ENCODE peak calls at places on chromosomes 13 and 19, in eight cellular contexts. One of them, this sample, is unnamed.

GRCh38 chr19:1592755-1593628 is at the start of gene MBD3:
- ATAC-seq in T-helper 17 cell: peak; percentile 85
- ATAC-seq in activated CD8-positive, alpha-beta memory T cell treated with anti-CD3 and anti-CD28 coated beads, Interleukin-2, amount 10 ng/mL, durations not matched to agents 7 days and 5 days: peak; percentile 83
- ATAC-seq in natural killer cell treated with Interleukin-12 subunit alpha and Interleukin-12 subunit beta and Interleukin-15 and Interleukin-18, amount 100 ng/mL, for 72 hours: peak; percentile 94
- ATAC-seq in effector memory CD8-positive, alpha-beta T cell: peak; percentile 73
- ATAC-seq in naive thymus-derived CD4-positive, alpha-beta T cell: peak; percentile 92
- ATAC-seq in sciatic nerve: peak; percentile 97
- ATAC-seq in activated naive CD4-positive, alpha-beta T cell treated with anti-CD3 and anti-CD28 coated beads, Interleukin-2, amount 50 U/mL, for 72 hours: peak; percentile 86
- ATAC-seq in this sample: peak; percentile 96

GRCh38 chr13:20546559-20546958 is 20.4 kb upstream of the IFT88 start:
- ATAC-seq in T-helper 17 cell: peak; percentile 61
- ATAC-seq in activated CD8-positive, alpha-beta memory T cell treated with anti-CD3 and anti-CD28 coated beads, Interleukin-2, amount 10 ng/mL, durations not matched to agents 7 days and 5 days: no peak
- ATAC-seq in natural killer cell treated with Interleukin-12 subunit alpha and Interleukin-12 subunit beta and Interleukin-15 and Interleukin-18, amount 100 ng/mL, for 72 hours: no peak
- ATAC-seq in effector memory CD8-positive, alpha-beta T cell: no peak
- ATAC-seq in naive thymus-derived CD4-positive, alpha-beta T cell: peak; percentile 83
- ATAC-seq in sciatic nerve: peak; percentile 51
- ATAC-seq in activated naive CD4-positive, alpha-beta T cell treated with anti-CD3 and anti-CD28 coated beads, Interleukin-2, amount 50 U/mL, for 72 hours: no peak
- ATAC-seq in this sample: no peak

GRCh38 chr13:30107536-30108136 is 199.7 kb downstream of the KATNAL1 start:
- ATAC-seq in T-helper 17 cell: peak; percentile 39
- ATAC-seq in activated CD8-positive, alpha-beta memory T cell treated with anti-CD3 and anti-CD28 coated beads, Interleukin-2, amount 10 ng/mL, durations not matched to agents 7 days and 5 days: no peak
- ATAC-seq in natural killer cell treated with Interleukin-12 subunit alpha and Interleukin-12 subunit beta and Interleukin-15 and Interleukin-18, amount 100 ng/mL, for 72 hours: no peak
- ATAC-seq in effector memory CD8-positive, alpha-beta T cell: no peak
- ATAC-seq in naive thymus-derived CD4-positive, alpha-beta T cell: peak; percentile 85
- ATAC-seq in sciatic nerve: no peak
- ATAC-seq in activated naive CD4-positive, alpha-beta T cell treated with anti-CD3 and anti-CD28 coated beads, Interleukin-2, amount 50 U/mL, for 72 hours: no peak
- ATAC-seq in this sample: peak; percentile 23

GRCh38 chr13:41915096-41915495 is 45.8 kb downstream of the VWA8 start:
- ATAC-seq in T-helper 17 cell: no peak
- ATAC-seq in activated CD8-positive, alpha-beta memory T cell treated with anti-CD3 and anti-CD28 coated beads, Interleukin-2, amount 10 ng/mL, durations not matched to agents 7 days and 5 days: no peak
- ATAC-seq in natural killer cell treated with Interleukin-12 subunit alpha and Interleukin-12 subunit beta and Interleukin-15 and Interleukin-18, amount 100 ng/mL, for 72 hours: no peak
- ATAC-seq in effector memory CD8-positive, alpha-beta T cell: no peak
- ATAC-seq in naive thymus-derived CD4-positive, alpha-beta T cell: no peak
- ATAC-seq in sciatic nerve: no peak
- ATAC-seq in activated naive CD4-positive, alpha-beta T cell treated with anti-CD3 and anti-CD28 coated beads, Interleukin-2, amount 50 U/mL, for 72 hours: no peak
- ATAC-seq in this sample: no peak

GRCh38 chr13:102038787-102039186 is 363.1 kb downstream of the FGF14 start:
- ATAC-seq in T-helper 17 cell: no peak
- ATAC-seq in activated CD8-positive, alpha-beta memory T cell treated with anti-CD3 and anti-CD28 coated beads, Interleukin-2, amount 10 ng/mL, durations not matched to agents 7 days and 5 days: no peak
- ATAC-seq in natural killer cell treated with Interleukin-12 subunit alpha and Interleukin-12 subunit beta and Interleukin-15 and Interleukin-18, amount 100 ng/mL, for 72 hours: no peak
- ATAC-seq in effector memory CD8-positive, alpha-beta T cell: no peak
- ATAC-seq in naive thymus-derived CD4-positive, alpha-beta T cell: no peak
- ATAC-seq in sciatic nerve: no peak
- ATAC-seq in activated naive CD4-positive, alpha-beta T cell treated with anti-CD3 and anti-CD28 coated beads, Interleukin-2, amount 50 U/mL, for 72 hours: no peak
- ATAC-seq in this sample: no peak

GRCh38 chr13:19665427-19665859 is 32.0 kb downstream of the MPHOSPH8 start:
- ATAC-seq in T-helper 17 cell: no peak
- ATAC-seq in activated CD8-positive, alpha-beta memory T cell treated with anti-CD3 and anti-CD28 coated beads, Interleukin-2, amount 10 ng/mL, durations not matched to agents 7 days and 5 days: no peak
- ATAC-seq in natural killer cell treated with Interleukin-12 subunit alpha and Interleukin-12 subunit beta and Interleukin-15 and Interleukin-18, amount 100 ng/mL, for 72 hours: peak; percentile 46
- ATAC-seq in effector memory CD8-positive, alpha-beta T cell: no peak
- ATAC-seq in naive thymus-derived CD4-positive, alpha-beta T cell: no peak
- ATAC-seq in sciatic nerve: peak; percentile 22
- ATAC-seq in activated naive CD4-positive, alpha-beta T cell treated with anti-CD3 and anti-CD28 coated beads, Interleukin-2, amount 50 U/mL, for 72 hours: no peak
- ATAC-seq in this sample: no peak

GRCh38 chr13:32045963-32046785 is 14.6 kb downstream of the FRY start:
- ATAC-seq in T-helper 17 cell: peak; percentile 60
- ATAC-seq in activated CD8-positive, alpha-beta memory T cell treated with anti-CD3 and anti-CD28 coated beads, Interleukin-2, amount 10 ng/mL, durations not matched to agents 7 days and 5 days: no peak
- ATAC-seq in natural killer cell treated with Interleukin-12 subunit alpha and Interleukin-12 subunit beta and Interleukin-15 and Interleukin-18, amount 100 ng/mL, for 72 hours: no peak
- ATAC-seq in effector memory CD8-positive, alpha-beta T cell: peak; percentile 40
- ATAC-seq in naive thymus-derived CD4-positive, alpha-beta T cell: peak; percentile 65
- ATAC-seq in sciatic nerve: peak; percentile 87
- ATAC-seq in activated naive CD4-positive, alpha-beta T cell treated with anti-CD3 and anti-CD28 coated beads, Interleukin-2, amount 50 U/mL, for 72 hours: peak; percentile 63
- ATAC-seq in this sample: peak; percentile 20

GRCh38 chr19:18290250-18291018 is 9.0 kb upstream of the JUND start:
- ATAC-seq in T-helper 17 cell: peak; percentile 66
- ATAC-seq in activated CD8-positive, alpha-beta memory T cell treated with anti-CD3 and anti-CD28 coated beads, Interleukin-2, amount 10 ng/mL, durations not matched to agents 7 days and 5 days: peak; percentile 45
- ATAC-seq in natural killer cell treated with Interleukin-12 subunit alpha and Interleukin-12 subunit beta and Interleukin-15 and Interleukin-18, amount 100 ng/mL, for 72 hours: peak; percentile 87
- ATAC-seq in effector memory CD8-positive, alpha-beta T cell: peak; percentile 65
- ATAC-seq in naive thymus-derived CD4-positive, alpha-beta T cell: peak; percentile 65
- ATAC-seq in sciatic nerve: no peak
- ATAC-seq in activated naive CD4-positive, alpha-beta T cell treated with anti-CD3 and anti-CD28 coated beads, Interleukin-2, amount 50 U/mL, for 72 hours: peak; percentile 75
- ATAC-seq in this sample: no peak

GRCh38 chr13:21402586-21403307 is 56.4 kb downstream of the ZDHHC20 start:
- ATAC-seq in T-helper 17 cell: no peak
- ATAC-seq in activated CD8-positive, alpha-beta memory T cell treated with anti-CD3 and anti-CD28 coated beads, Interleukin-2, amount 10 ng/mL, durations not matched to agents 7 days and 5 days: no peak
- ATAC-seq in natural killer cell treated with Interleukin-12 subunit alpha and Interleukin-12 subunit beta and Interleukin-15 and Interleukin-18, amount 100 ng/mL, for 72 hours: no peak
- ATAC-seq in effector memory CD8-positive, alpha-beta T cell: no peak
- ATAC-seq in naive thymus-derived CD4-positive, alpha-beta T cell: no peak
- ATAC-seq in sciatic nerve: no peak
- ATAC-seq in activated naive CD4-positive, alpha-beta T cell treated with anti-CD3 and anti-CD28 coated beads, Interleukin-2, amount 50 U/mL, for 72 hours: peak; percentile 66
- ATAC-seq in this sample: no peak

GRCh38 chr13:60679131-60679530 is 282.1 kb downstream of the TDRD3 start:
- ATAC-seq in T-helper 17 cell: no peak
- ATAC-seq in activated CD8-positive, alpha-beta memory T cell treated with anti-CD3 and anti-CD28 coated beads, Interleukin-2, amount 10 ng/mL, durations not matched to agents 7 days and 5 days: no peak
- ATAC-seq in natural killer cell treated with Interleukin-12 subunit alpha and Interleukin-12 subunit beta and Interleukin-15 and Interleukin-18, amount 100 ng/mL, for 72 hours: no peak
- ATAC-seq in effector memory CD8-positive, alpha-beta T cell: no peak
- ATAC-seq in naive thymus-derived CD4-positive, alpha-beta T cell: no peak
- ATAC-seq in sciatic nerve: no peak
- ATAC-seq in activated naive CD4-positive, alpha-beta T cell treated with anti-CD3 and anti-CD28 coated beads, Interleukin-2, amount 50 U/mL, for 72 hours: no peak
- ATAC-seq in this sample: no peak

GRCh38 chr13:20980899-20981298 is 78.4 kb upstream of the XPO4 start:
- ATAC-seq in T-helper 17 cell: no peak
- ATAC-seq in activated CD8-positive, alpha-beta memory T cell treated with anti-CD3 and anti-CD28 coated beads, Interleukin-2, amount 10 ng/mL, durations not matched to agents 7 days and 5 days: no peak
- ATAC-seq in natural killer cell treated with Interleukin-12 subunit alpha and Interleukin-12 subunit beta and Interleukin-15 and Interleukin-18, amount 100 ng/mL, for 72 hours: no peak
- ATAC-seq in effector memory CD8-positive, alpha-beta T cell: no peak
- ATAC-seq in naive thymus-derived CD4-positive, alpha-beta T cell: no peak
- ATAC-seq in sciatic nerve: peak; percentile 13
- ATAC-seq in activated naive CD4-positive, alpha-beta T cell treated with anti-CD3 and anti-CD28 coated beads, Interleukin-2, amount 50 U/mL, for 72 hours: no peak
- ATAC-seq in this sample: no peak

GRCh38 chr13:33284916-33285315 is 639 bp downstream of the STARD13 start:
- ATAC-seq in T-helper 17 cell: no peak
- ATAC-seq in activated CD8-positive, alpha-beta memory T cell treated with anti-CD3 and anti-CD28 coated beads, Interleukin-2, amount 10 ng/mL, durations not matched to agents 7 days and 5 days: peak; percentile 16
- ATAC-seq in natural killer cell treated with Interleukin-12 subunit alpha and Interleukin-12 subunit beta and Interleukin-15 and Interleukin-18, amount 100 ng/mL, for 72 hours: no peak
- ATAC-seq in effector memory CD8-positive, alpha-beta T cell: no peak
- ATAC-seq in naive thymus-derived CD4-positive, alpha-beta T cell: peak; percentile 18
- ATAC-seq in sciatic nerve: peak; percentile 25
- ATAC-seq in activated naive CD4-positive, alpha-beta T cell treated with anti-CD3 and anti-CD28 coated beads, Interleukin-2, amount 50 U/mL, for 72 hours: peak; percentile 41
- ATAC-seq in this sample: peak; percentile 25

GRCh38 chr19:39299404-39299803 is 3.2 kb downstream of the IFNL1 start:
- ATAC-seq in T-helper 17 cell: no peak
- ATAC-seq in activated CD8-positive, alpha-beta memory T cell treated with anti-CD3 and anti-CD28 coated beads, Interleukin-2, amount 10 ng/mL, durations not matched to agents 7 days and 5 days: peak; percentile 53
- ATAC-seq in natural killer cell treated with Interleukin-12 subunit alpha and Interleukin-12 subunit beta and Interleukin-15 and Interleukin-18, amount 100 ng/mL, for 72 hours: peak; percentile 75
- ATAC-seq in effector memory CD8-positive, alpha-beta T cell: peak; percentile 51
- ATAC-seq in naive thymus-derived CD4-positive, alpha-beta T cell: peak; percentile 21
- ATAC-seq in sciatic nerve: no peak
- ATAC-seq in activated naive CD4-positive, alpha-beta T cell treated with anti-CD3 and anti-CD28 coated beads, Interleukin-2, amount 50 U/mL, for 72 hours: peak; percentile 78
- ATAC-seq in this sample: no peak

GRCh38 chr19:35040826-35041547 is 534 bp upstream of the HPN start:
- ATAC-seq in T-helper 17 cell: peak; percentile 50
- ATAC-seq in activated CD8-positive, alpha-beta memory T cell treated with anti-CD3 and anti-CD28 coated beads, Interleukin-2, amount 10 ng/mL, durations not matched to agents 7 days and 5 days: peak; percentile 14
- ATAC-seq in natural killer cell treated with Interleukin-12 subunit alpha and Interleukin-12 subunit beta and Interleukin-15 and Interleukin-18, amount 100 ng/mL, for 72 hours: no peak
- ATAC-seq in effector memory CD8-positive, alpha-beta T cell: peak; percentile 71
- ATAC-seq in naive thymus-derived CD4-positive, alpha-beta T cell: peak; percentile 28
- ATAC-seq in sciatic nerve: peak; percentile 87
- ATAC-seq in activated naive CD4-positive, alpha-beta T cell treated with anti-CD3 and anti-CD28 coated beads, Interleukin-2, amount 50 U/mL, for 72 hours: peak; percentile 39
- ATAC-seq in this sample: peak; percentile 73

GRCh38 chr19:42185281-42185680 is 32.2 kb downstream of the DEDD2 start:
- ATAC-seq in T-helper 17 cell: peak; percentile 80
- ATAC-seq in activated CD8-positive, alpha-beta memory T cell treated with anti-CD3 and anti-CD28 coated beads, Interleukin-2, amount 10 ng/mL, durations not matched to agents 7 days and 5 days: peak; percentile 81
- ATAC-seq in natural killer cell treated with Interleukin-12 subunit alpha and Interleukin-12 subunit beta and Interleukin-15 and Interleukin-18, amount 100 ng/mL, for 72 hours: peak; percentile 78
- ATAC-seq in effector memory CD8-positive, alpha-beta T cell: peak; percentile 89
- ATAC-seq in naive thymus-derived CD4-positive, alpha-beta T cell: peak; percentile 82
- ATAC-seq in sciatic nerve: peak; percentile 52
- ATAC-seq in activated naive CD4-positive, alpha-beta T cell treated with anti-CD3 and anti-CD28 coated beads, Interleukin-2, amount 50 U/mL, for 72 hours: peak; percentile 57
- ATAC-seq in this sample: peak; percentile 36

GRCh38 chr13:36421447-36421846 is 10.8 kb upstream of the CCNA1 start:
- ATAC-seq in T-helper 17 cell: no peak
- ATAC-seq in activated CD8-positive, alpha-beta memory T cell treated with anti-CD3 and anti-CD28 coated beads, Interleukin-2, amount 10 ng/mL, durations not matched to agents 7 days and 5 days: peak; percentile 59
- ATAC-seq in natural killer cell treated with Interleukin-12 subunit alpha and Interleukin-12 subunit beta and Interleukin-15 and Interleukin-18, amount 100 ng/mL, for 72 hours: peak; percentile 45
- ATAC-seq in effector memory CD8-positive, alpha-beta T cell: no peak
- ATAC-seq in naive thymus-derived CD4-positive, alpha-beta T cell: peak; percentile 44
- ATAC-seq in sciatic nerve: peak; percentile 71
- ATAC-seq in activated naive CD4-positive, alpha-beta T cell treated with anti-CD3 and anti-CD28 coated beads, Interleukin-2, amount 50 U/mL, for 72 hours: peak; percentile 47
- ATAC-seq in this sample: no peak

GRCh38 chr13:88248393-88248792 is 577.2 kb downstream of the SLITRK5 start:
- ATAC-seq in T-helper 17 cell: no peak
- ATAC-seq in activated CD8-positive, alpha-beta memory T cell treated with anti-CD3 and anti-CD28 coated beads, Interleukin-2, amount 10 ng/mL, durations not matched to agents 7 days and 5 days: no peak
- ATAC-seq in natural killer cell treated with Interleukin-12 subunit alpha and Interleukin-12 subunit beta and Interleukin-15 and Interleukin-18, amount 100 ng/mL, for 72 hours: no peak
- ATAC-seq in effector memory CD8-positive, alpha-beta T cell: no peak
- ATAC-seq in naive thymus-derived CD4-positive, alpha-beta T cell: no peak
- ATAC-seq in sciatic nerve: no peak
- ATAC-seq in activated naive CD4-positive, alpha-beta T cell treated with anti-CD3 and anti-CD28 coated beads, Interleukin-2, amount 50 U/mL, for 72 hours: no peak
- ATAC-seq in this sample: no peak

GRCh38 chr19:17832443-17833208 is 11.3 kb upstream of the INSL3 start:
- ATAC-seq in T-helper 17 cell: no peak
- ATAC-seq in activated CD8-positive, alpha-beta memory T cell treated with anti-CD3 and anti-CD28 coated beads, Interleukin-2, amount 10 ng/mL, durations not matched to agents 7 days and 5 days: no peak
- ATAC-seq in natural killer cell treated with Interleukin-12 subunit alpha and Interleukin-12 subunit beta and Interleukin-15 and Interleukin-18, amount 100 ng/mL, for 72 hours: no peak
- ATAC-seq in effector memory CD8-positive, alpha-beta T cell: no peak
- ATAC-seq in naive thymus-derived CD4-positive, alpha-beta T cell: no peak
- ATAC-seq in sciatic nerve: no peak
- ATAC-seq in activated naive CD4-positive, alpha-beta T cell treated with anti-CD3 and anti-CD28 coated beads, Interleukin-2, amount 50 U/mL, for 72 hours: no peak
- ATAC-seq in this sample: no peak

GRCh38 chr13:25186187-25186586 is 14.1 kb upstream of the AMER2 start:
- ATAC-seq in T-helper 17 cell: no peak
- ATAC-seq in activated CD8-positive, alpha-beta memory T cell treated with anti-CD3 and anti-CD28 coated beads, Interleukin-2, amount 10 ng/mL, durations not matched to agents 7 days and 5 days: no peak
- ATAC-seq in natural killer cell treated with Interleukin-12 subunit alpha and Interleukin-12 subunit beta and Interleukin-15 and Interleukin-18, amount 100 ng/mL, for 72 hours: no peak
- ATAC-seq in effector memory CD8-positive, alpha-beta T cell: no peak
- ATAC-seq in naive thymus-derived CD4-positive, alpha-beta T cell: no peak
- ATAC-seq in sciatic nerve: no peak
- ATAC-seq in activated naive CD4-positive, alpha-beta T cell treated with anti-CD3 and anti-CD28 coated beads, Interleukin-2, amount 50 U/mL, for 72 hours: no peak
- ATAC-seq in this sample: no peak

GRCh38 chr19:6039541-6040225 is 61.7 kb upstream of the RANBP3 start:
- ATAC-seq in T-helper 17 cell: no peak
- ATAC-seq in activated CD8-positive, alpha-beta memory T cell treated with anti-CD3 and anti-CD28 coated beads, Interleukin-2, amount 10 ng/mL, durations not matched to agents 7 days and 5 days: no peak
- ATAC-seq in natural killer cell treated with Interleukin-12 subunit alpha and Interleukin-12 subunit beta and Interleukin-15 and Interleukin-18, amount 100 ng/mL, for 72 hours: no peak
- ATAC-seq in effector memory CD8-positive, alpha-beta T cell: no peak
- ATAC-seq in naive thymus-derived CD4-positive, alpha-beta T cell: no peak
- ATAC-seq in sciatic nerve: peak; percentile 7
- ATAC-seq in activated naive CD4-positive, alpha-beta T cell treated with anti-CD3 and anti-CD28 coated beads, Interleukin-2, amount 50 U/mL, for 72 hours: peak; percentile 56
- ATAC-seq in this sample: no peak

GRCh38 chr19:49101160-49101559 is 13.0 kb upstream of the LIN7B start:
- ATAC-seq in T-helper 17 cell: no peak
- ATAC-seq in activated CD8-positive, alpha-beta memory T cell treated with anti-CD3 and anti-CD28 coated beads, Interleukin-2, amount 10 ng/mL, durations not matched to agents 7 days and 5 days: no peak
- ATAC-seq in natural killer cell treated with Interleukin-12 subunit alpha and Interleukin-12 subunit beta and Interleukin-15 and Interleukin-18, amount 100 ng/mL, for 72 hours: no peak
- ATAC-seq in effector memory CD8-positive, alpha-beta T cell: no peak
- ATAC-seq in naive thymus-derived CD4-positive, alpha-beta T cell: no peak
- ATAC-seq in sciatic nerve: no peak
- ATAC-seq in activated naive CD4-positive, alpha-beta T cell treated with anti-CD3 and anti-CD28 coated beads, Interleukin-2, amount 50 U/mL, for 72 hours: no peak
- ATAC-seq in this sample: no peak

GRCh38 chr13:32639502-32640105 is 53.4 kb downstream of the PDS5B start:
- ATAC-seq in T-helper 17 cell: peak; percentile 92
- ATAC-seq in activated CD8-positive, alpha-beta memory T cell treated with anti-CD3 and anti-CD28 coated beads, Interleukin-2, amount 10 ng/mL, durations not matched to agents 7 days and 5 days: peak; percentile 80
- ATAC-seq in natural killer cell treated with Interleukin-12 subunit alpha and Interleukin-12 subunit beta and Interleukin-15 and Interleukin-18, amount 100 ng/mL, for 72 hours: peak; percentile 76
- ATAC-seq in effector memory CD8-positive, alpha-beta T cell: peak; percentile 96
- ATAC-seq in naive thymus-derived CD4-positive, alpha-beta T cell: peak; percentile 95
- ATAC-seq in sciatic nerve: peak; percentile 88
- ATAC-seq in activated naive CD4-positive, alpha-beta T cell treated with anti-CD3 and anti-CD28 coated beads, Interleukin-2, amount 50 U/mL, for 72 hours: peak; percentile 66
- ATAC-seq in this sample: peak; percentile 77

GRCh38 chr13:98900442-98900841 is 77.4 kb downstream of the DOCK9 start:
- ATAC-seq in T-helper 17 cell: no peak
- ATAC-seq in activated CD8-positive, alpha-beta memory T cell treated with anti-CD3 and anti-CD28 coated beads, Interleukin-2, amount 10 ng/mL, durations not matched to agents 7 days and 5 days: no peak
- ATAC-seq in natural killer cell treated with Interleukin-12 subunit alpha and Interleukin-12 subunit beta and Interleukin-15 and Interleukin-18, amount 100 ng/mL, for 72 hours: no peak
- ATAC-seq in effector memory CD8-positive, alpha-beta T cell: no peak
- ATAC-seq in naive thymus-derived CD4-positive, alpha-beta T cell: no peak
- ATAC-seq in sciatic nerve: no peak
- ATAC-seq in activated naive CD4-positive, alpha-beta T cell treated with anti-CD3 and anti-CD28 coated beads, Interleukin-2, amount 50 U/mL, for 72 hours: no peak
- ATAC-seq in this sample: no peak

GRCh38 chr13:41458939-41459753 is 1.8 kb downstream of the RGCC start:
- ATAC-seq in T-helper 17 cell: no peak
- ATAC-seq in activated CD8-positive, alpha-beta memory T cell treated with anti-CD3 and anti-CD28 coated beads, Interleukin-2, amount 10 ng/mL, durations not matched to agents 7 days and 5 days: peak; percentile 16
- ATAC-seq in natural killer cell treated with Interleukin-12 subunit alpha and Interleukin-12 subunit beta and Interleukin-15 and Interleukin-18, amount 100 ng/mL, for 72 hours: no peak
- ATAC-seq in effector memory CD8-positive, alpha-beta T cell: no peak
- ATAC-seq in naive thymus-derived CD4-positive, alpha-beta T cell: no peak
- ATAC-seq in sciatic nerve: peak; percentile 49
- ATAC-seq in activated naive CD4-positive, alpha-beta T cell treated with anti-CD3 and anti-CD28 coated beads, Interleukin-2, amount 50 U/mL, for 72 hours: peak; percentile 17
- ATAC-seq in this sample: peak; percentile 36

GRCh38 chr13:32147193-32147592 is 115.6 kb downstream of the FRY start:
- ATAC-seq in T-helper 17 cell: no peak
- ATAC-seq in activated CD8-positive, alpha-beta memory T cell treated with anti-CD3 and anti-CD28 coated beads, Interleukin-2, amount 10 ng/mL, durations not matched to agents 7 days and 5 days: no peak
- ATAC-seq in natural killer cell treated with Interleukin-12 subunit alpha and Interleukin-12 subunit beta and Interleukin-15 and Interleukin-18, amount 100 ng/mL, for 72 hours: no peak
- ATAC-seq in effector memory CD8-positive, alpha-beta T cell: no peak
- ATAC-seq in naive thymus-derived CD4-positive, alpha-beta T cell: no peak
- ATAC-seq in sciatic nerve: no peak
- ATAC-seq in activated naive CD4-positive, alpha-beta T cell treated with anti-CD3 and anti-CD28 coated beads, Interleukin-2, amount 50 U/mL, for 72 hours: no peak
- ATAC-seq in this sample: no peak

GRCh38 chr19:39297931-39298634 is 1.9 kb downstream of the IFNL1 start:
- ATAC-seq in T-helper 17 cell: peak; percentile 99
- ATAC-seq in activated CD8-positive, alpha-beta memory T cell treated with anti-CD3 and anti-CD28 coated beads, Interleukin-2, amount 10 ng/mL, durations not matched to agents 7 days and 5 days: peak; percentile 88
- ATAC-seq in natural killer cell treated with Interleukin-12 subunit alpha and Interleukin-12 subunit beta and Interleukin-15 and Interleukin-18, amount 100 ng/mL, for 72 hours: peak; percentile 98
- ATAC-seq in effector memory CD8-positive, alpha-beta T cell: peak; percentile 90
- ATAC-seq in naive thymus-derived CD4-positive, alpha-beta T cell: peak; percentile 90
- ATAC-seq in sciatic nerve: peak; percentile 22
- ATAC-seq in activated naive CD4-positive, alpha-beta T cell treated with anti-CD3 and anti-CD28 coated beads, Interleukin-2, amount 50 U/mL, for 72 hours: peak; percentile 92
- ATAC-seq in this sample: no peak

GRCh38 chr19:40740747-40741146 is 9.5 kb downstream of the ACTMAP start:
- ATAC-seq in T-helper 17 cell: no peak
- ATAC-seq in activated CD8-positive, alpha-beta memory T cell treated with anti-CD3 and anti-CD28 coated beads, Interleukin-2, amount 10 ng/mL, durations not matched to agents 7 days and 5 days: no peak
- ATAC-seq in natural killer cell treated with Interleukin-12 subunit alpha and Interleukin-12 subunit beta and Interleukin-15 and Interleukin-18, amount 100 ng/mL, for 72 hours: no peak
- ATAC-seq in effector memory CD8-positive, alpha-beta T cell: no peak
- ATAC-seq in naive thymus-derived CD4-positive, alpha-beta T cell: no peak
- ATAC-seq in sciatic nerve: peak; percentile 83
- ATAC-seq in activated naive CD4-positive, alpha-beta T cell treated with anti-CD3 and anti-CD28 coated beads, Interleukin-2, amount 50 U/mL, for 72 hours: no peak
- ATAC-seq in this sample: peak; percentile 84

GRCh38 chr19:43713208-43713607 is 2.7 kb upstream of the IRGC start:
- ATAC-seq in T-helper 17 cell: no peak
- ATAC-seq in activated CD8-positive, alpha-beta memory T cell treated with anti-CD3 and anti-CD28 coated beads, Interleukin-2, amount 10 ng/mL, durations not matched to agents 7 days and 5 days: no peak
- ATAC-seq in natural killer cell treated with Interleukin-12 subunit alpha and Interleukin-12 subunit beta and Interleukin-15 and Interleukin-18, amount 100 ng/mL, for 72 hours: no peak
- ATAC-seq in effector memory CD8-positive, alpha-beta T cell: no peak
- ATAC-seq in naive thymus-derived CD4-positive, alpha-beta T cell: no peak
- ATAC-seq in sciatic nerve: no peak
- ATAC-seq in activated naive CD4-positive, alpha-beta T cell treated with anti-CD3 and anti-CD28 coated beads, Interleukin-2, amount 50 U/mL, for 72 hours: no peak
- ATAC-seq in this sample: no peak

GRCh38 chr13:77328819-77329132 is 1.9 kb upstream of the MYCBP2 start:
- ATAC-seq in T-helper 17 cell: peak; percentile 0
- ATAC-seq in activated CD8-positive, alpha-beta memory T cell treated with anti-CD3 and anti-CD28 coated beads, Interleukin-2, amount 10 ng/mL, durations not matched to agents 7 days and 5 days: peak; percentile 0
- ATAC-seq in natural killer cell treated with Interleukin-12 subunit alpha and Interleukin-12 subunit beta and Interleukin-15 and Interleukin-18, amount 100 ng/mL, for 72 hours: peak; percentile 0
- ATAC-seq in effector memory CD8-positive, alpha-beta T cell: no peak
- ATAC-seq in naive thymus-derived CD4-positive, alpha-beta T cell: no peak
- ATAC-seq in sciatic nerve: peak; percentile 0
- ATAC-seq in activated naive CD4-positive, alpha-beta T cell treated with anti-CD3 and anti-CD28 coated beads, Interleukin-2, amount 50 U/mL, for 72 hours: no peak
- ATAC-seq in this sample: no peak

GRCh38 chr19:14164088-14164487 is 27.7 kb upstream of the ASF1B start:
- ATAC-seq in T-helper 17 cell: no peak
- ATAC-seq in activated CD8-positive, alpha-beta memory T cell treated with anti-CD3 and anti-CD28 coated beads, Interleukin-2, amount 10 ng/mL, durations not matched to agents 7 days and 5 days: no peak
- ATAC-seq in natural killer cell treated with Interleukin-12 subunit alpha and Interleukin-12 subunit beta and Interleukin-15 and Interleukin-18, amount 100 ng/mL, for 72 hours: no peak
- ATAC-seq in effector memory CD8-positive, alpha-beta T cell: no peak
- ATAC-seq in naive thymus-derived CD4-positive, alpha-beta T cell: no peak
- ATAC-seq in sciatic nerve: no peak
- ATAC-seq in activated naive CD4-positive, alpha-beta T cell treated with anti-CD3 and anti-CD28 coated beads, Interleukin-2, amount 50 U/mL, for 72 hours: no peak
- ATAC-seq in this sample: no peak